ENCODE peak calls at places on chromosome 6, in five cellular contexts. One of them, this sample, is unnamed.

GRCh38 chr6:39377530-39377929 is 55.0 kb upstream of the KCNK16 start:
- DNase-seq in mesenchymal stem cell: peak
- DNase-seq in H1: peak
- DNase-seq in trophoblast cell: peak
- DNase-seq in mesendoderm: peak
- DNase-seq in this sample: peak

GRCh38 chr6:146546440-146546839 is 2.8 kb downstream of the RAB32 start:
- DNase-seq in mesendoderm: peak
- DNase-seq in H1: no peak
- DNase-seq in mesenchymal stem cell: peak
- DNase-seq in trophoblast cell: peak
- DNase-seq in this sample: no peak

GRCh38 chr6:154738561-154738961 is 5.3 kb downstream of the SCAF8 start:
- DNase-seq in trophoblast cell: no peak
- DNase-seq in mesendoderm: peak
- DNase-seq in mesenchymal stem cell: no peak
- DNase-seq in H1: no peak
- DNase-seq in this sample: peak

GRCh38 chr6:36907781-36908180 is 22.0 kb downstream of the C6orf89 start:
- DNase-seq in H1: no peak
- DNase-seq in mesenchymal stem cell: no peak
- DNase-seq in trophoblast cell: no peak
- DNase-seq in mesendoderm: no peak
- DNase-seq in this sample: no peak

GRCh38 chr6:21200056-21200870 is 393.3 kb upstream of the SOX4 start:
- DNase-seq in mesenchymal stem cell: peak
- DNase-seq in H1: no peak
- DNase-seq in trophoblast cell: peak
- DNase-seq in mesendoderm: no peak
- DNase-seq in this sample: no peak

GRCh38 chr6:18186033-18186432 is 30.8 kb downstream of the KDM1B start:
- DNase-seq in mesendoderm: peak
- DNase-seq in trophoblast cell: peak
- DNase-seq in H1: peak
- DNase-seq in mesenchymal stem cell: peak
- DNase-seq in this sample: no peak

GRCh38 chr6:53892707-53893106 is 97.9 kb downstream of the LRRC1 start:
- DNase-seq in mesendoderm: no peak
- DNase-seq in trophoblast cell: no peak
- DNase-seq in H1: no peak
- DNase-seq in mesenchymal stem cell: no peak
- DNase-seq in this sample: no peak

GRCh38 chr6:100099189-100100074 is 105.4 kb upstream of the MCHR2 start:
- DNase-seq in trophoblast cell: peak
- DNase-seq in mesenchymal stem cell: peak
- DNase-seq in mesendoderm: peak
- DNase-seq in H1: no peak
- DNase-seq in this sample: no peak

GRCh38 chr6:88848870-88849269 is 114.5 kb downstream of the RNGTT start:
- DNase-seq in mesendoderm: no peak
- DNase-seq in H1: no peak
- DNase-seq in trophoblast cell: no peak
- DNase-seq in mesenchymal stem cell: no peak
- DNase-seq in this sample: no peak

GRCh38 chr6:149320745-149321240 is 3.3 kb downstream of the TAB2 start:
- DNase-seq in mesendoderm: no peak
- DNase-seq in H1: no peak
- DNase-seq in trophoblast cell: peak
- DNase-seq in mesenchymal stem cell: no peak
- DNase-seq in this sample: no peak

GRCh38 chr6:135306740-135307420 is 125.8 kb downstream of the MYB start:
- DNase-seq in mesendoderm: no peak
- DNase-seq in H1: no peak
- DNase-seq in trophoblast cell: no peak
- DNase-seq in mesenchymal stem cell: no peak
- DNase-seq in this sample: no peak

GRCh38 chr6:114007451-114007953 is 36.6 kb upstream of the HDAC2 start:
- DNase-seq in H1: no peak
- DNase-seq in trophoblast cell: no peak
- DNase-seq in mesendoderm: peak
- DNase-seq in mesenchymal stem cell: no peak
- DNase-seq in this sample: no peak

GRCh38 chr6:56849876-56850275 is 105.0 kb upstream of the BEND6 start:
- DNase-seq in mesendoderm: peak
- DNase-seq in trophoblast cell: peak
- DNase-seq in H1: no peak
- DNase-seq in mesenchymal stem cell: peak
- DNase-seq in this sample: no peak

GRCh38 chr6:148441454-148441911 is 98.8 kb downstream of the SASH1 start:
- DNase-seq in mesenchymal stem cell: peak
- DNase-seq in trophoblast cell: peak
- DNase-seq in mesendoderm: peak
- DNase-seq in H1: no peak
- DNase-seq in this sample: no peak

GRCh38 chr6:14858808-14859207 is 387.1 kb upstream of the JARID2 start:
- DNase-seq in H1: no peak
- DNase-seq in mesendoderm: no peak
- DNase-seq in mesenchymal stem cell: no peak
- DNase-seq in trophoblast cell: no peak
- DNase-seq in this sample: no peak

GRCh38 chr6:169106176-169106575 is 147.5 kb downstream of the THBS2 start:
- DNase-seq in H1: no peak
- DNase-seq in mesenchymal stem cell: no peak
- DNase-seq in trophoblast cell: peak
- DNase-seq in mesendoderm: peak
- DNase-seq in this sample: no peak

GRCh38 chr6:50836231-50836630 is 17.6 kb downstream of the TFAP2B start:
- DNase-seq in H1: no peak
- DNase-seq in trophoblast cell: no peak
- DNase-seq in mesenchymal stem cell: no peak
- DNase-seq in mesendoderm: no peak
- DNase-seq in this sample: no peak

GRCh38 chr6:4281341-4282293 is 146.2 kb upstream of the ECI2 start:
- DNase-seq in mesenchymal stem cell: peak
- DNase-seq in H1: peak
- DNase-seq in mesendoderm: peak
- DNase-seq in trophoblast cell: peak
- DNase-seq in this sample: peak

GRCh38 chr6:21846541-21847451 is 253.2 kb downstream of the SOX4 start:
- DNase-seq in mesendoderm: no peak
- DNase-seq in H1: no peak
- DNase-seq in trophoblast cell: no peak
- DNase-seq in mesenchymal stem cell: peak
- DNase-seq in this sample: peak

GRCh38 chr6:26388014-26388413 is 5.1 kb downstream of the BTN2A2 start:
- DNase-seq in trophoblast cell: peak
- DNase-seq in mesenchymal stem cell: no peak
- DNase-seq in mesendoderm: peak
- DNase-seq in H1: no peak
- DNase-seq in this sample: no peak

DNA sequence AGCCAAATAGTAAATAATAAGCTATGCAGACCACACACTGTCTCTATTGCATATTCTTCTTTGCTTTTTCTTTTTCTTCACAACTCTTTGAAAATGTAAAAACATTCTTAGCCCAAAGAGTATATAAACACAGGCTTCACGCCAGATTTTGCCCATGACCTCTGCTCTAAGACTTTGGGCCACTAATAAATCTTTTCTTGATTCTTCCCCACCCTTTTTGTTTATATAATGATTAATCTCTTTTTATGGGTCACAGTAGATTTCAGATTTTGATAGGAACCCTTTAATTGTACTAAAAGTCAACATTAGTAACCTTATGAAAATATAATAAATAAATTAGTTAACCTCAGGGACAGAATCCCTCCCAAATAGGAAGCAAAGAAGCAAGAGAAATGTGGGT is 15.8 kb upstream of the ENPP5 start:
- DNase-seq in mesendoderm: no peak
- DNase-seq in trophoblast cell: no peak
- DNase-seq in H1: no peak
- DNase-seq in mesenchymal stem cell: no peak
- DNase-seq in this sample: no peak
- H3K4me2 ChIP-seq in mesendoderm: no peak
- H3K4me2 ChIP-seq in trophoblast cell: no peak
- H3K4me2 ChIP-seq in H1: no peak
- H3K4me2 ChIP-seq in mesenchymal stem cell: no peak
- H3K4me2 ChIP-seq in this sample: no peak

GRCh38 chr6:12608874-12609273 is 107.7 kb upstream of the PHACTR1 start:
- DNase-seq in mesenchymal stem cell: no peak
- DNase-seq in mesendoderm: no peak
- DNase-seq in H1: no peak
- DNase-seq in trophoblast cell: no peak
- DNase-seq in this sample: no peak
- H2BK120ac ChIP-seq in mesenchymal stem cell: no peak
- H2BK120ac ChIP-seq in mesendoderm: no peak
- H2BK120ac ChIP-seq in H1: no peak
- H2BK120ac ChIP-seq in trophoblast cell: no peak
- H2BK120ac ChIP-seq in this sample: no peak

DNA sequence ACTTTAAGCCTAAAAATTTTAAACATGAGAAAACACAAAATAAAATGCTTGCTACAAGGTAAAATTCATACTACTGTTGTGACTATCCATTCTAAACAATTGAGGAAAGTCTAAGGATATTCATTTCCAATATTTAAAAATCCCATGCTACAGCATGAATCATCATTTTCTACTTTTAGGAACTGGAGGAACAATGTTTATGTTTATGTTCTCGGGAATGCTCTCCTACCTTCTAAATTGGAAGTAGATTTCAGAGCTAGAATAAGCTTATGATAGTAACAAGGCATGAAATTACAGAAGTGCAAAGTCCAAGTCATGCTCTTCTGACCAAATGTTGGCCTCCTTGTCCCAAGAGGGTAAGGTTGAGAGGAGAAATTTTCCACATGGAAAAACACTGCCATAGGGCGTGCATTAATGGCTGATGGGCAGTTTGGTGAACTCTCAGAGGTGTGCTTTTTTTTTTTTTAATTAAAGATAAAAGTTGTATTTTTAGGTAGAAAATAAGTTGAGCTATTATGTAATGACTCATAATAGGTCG is 6.0 kb upstream of the MYLK4 start:
- DNase-seq in H1: no peak
- DNase-seq in trophoblast cell: no peak
- DNase-seq in mesendoderm: no peak
- DNase-seq in mesenchymal stem cell: no peak
- DNase-seq in this sample: no peak
- H3K4me2 ChIP-seq in H1: no peak
- H3K4me2 ChIP-seq in trophoblast cell: no peak
- H3K4me2 ChIP-seq in mesendoderm: no peak
- H3K4me2 ChIP-seq in mesenchymal stem cell: no peak
- H3K4me2 ChIP-seq in this sample: no peak

GRCh38 chr6:140051521-140052455 is 677.3 kb upstream of the CITED2 start:
- DNase-seq in trophoblast cell: peak
- DNase-seq in mesendoderm: no peak
- DNase-seq in H1: no peak
- DNase-seq in mesenchymal stem cell: peak
- DNase-seq in this sample: no peak
- H2BK120ac ChIP-seq in trophoblast cell: no peak
- H2BK120ac ChIP-seq in mesendoderm: no peak
- H2BK120ac ChIP-seq in H1: no peak
- H2BK120ac ChIP-seq in mesenchymal stem cell: no peak
- H2BK120ac ChIP-seq in this sample: no peak

GRCh38 chr6:109121411-109121810 is 26.1 kb downstream of the CEP57L1 start:
- DNase-seq in trophoblast cell: no peak
- DNase-seq in mesenchymal stem cell: no peak
- DNase-seq in mesendoderm: no peak
- DNase-seq in H1: no peak
- DNase-seq in this sample: no peak

GRCh38 chr6:109118337-109118736 is 23.0 kb downstream of the CEP57L1 start:
- DNase-seq in mesendoderm: no peak
- DNase-seq in trophoblast cell: peak
- DNase-seq in H1: no peak
- DNase-seq in mesenchymal stem cell: no peak
- DNase-seq in this sample: no peak

GRCh38 chr6:109118955-109119354 is 23.6 kb downstream of the CEP57L1 start:
- DNase-seq in H1: no peak
- DNase-seq in trophoblast cell: peak
- DNase-seq in mesendoderm: no peak
- DNase-seq in mesenchymal stem cell: no peak
- DNase-seq in this sample: no peak

DNA sequence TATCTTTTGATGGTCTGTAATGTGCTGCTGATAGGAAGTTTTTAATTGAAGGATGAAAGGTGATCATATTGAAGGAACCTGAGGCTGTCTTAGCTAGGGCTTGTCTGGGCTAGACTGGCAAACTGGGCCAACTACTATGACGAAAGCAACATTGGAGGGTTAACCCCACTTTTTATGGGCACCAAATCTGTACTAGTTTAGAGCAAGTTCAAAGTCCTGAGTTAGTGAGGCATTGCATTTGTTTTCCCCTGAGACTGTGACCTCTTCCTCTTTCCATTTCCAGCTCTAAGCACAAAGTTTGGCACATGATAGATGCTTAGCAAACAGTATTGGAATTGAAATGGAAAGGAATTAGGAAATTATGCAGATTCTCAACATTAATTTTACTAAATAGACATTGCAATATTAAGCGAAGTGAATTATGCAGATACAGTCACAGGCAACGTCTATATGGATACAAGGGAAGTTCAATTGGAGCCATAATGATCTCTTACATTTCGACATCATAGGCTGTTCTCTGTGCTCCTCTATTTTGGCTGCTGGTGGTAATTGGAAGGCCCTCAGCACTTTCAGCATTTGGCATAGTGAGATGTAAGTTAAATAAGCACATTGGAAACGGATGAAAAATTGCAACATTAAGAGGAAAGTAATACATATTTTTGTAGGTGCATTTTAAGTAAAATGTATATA is 22.2 kb downstream of the CEP57L1 start:
- DNase-seq in mesenchymal stem cell: no peak
- DNase-seq in H1: no peak
- DNase-seq in mesendoderm: no peak
- DNase-seq in trophoblast cell: no peak
- DNase-seq in this sample: no peak
- H3K4me2 ChIP-seq in mesenchymal stem cell: no peak
- H3K4me2 ChIP-seq in H1: no peak
- H3K4me2 ChIP-seq in mesendoderm: no peak
- H3K4me2 ChIP-seq in trophoblast cell: no peak
- H3K4me2 ChIP-seq in this sample: no peak